ENCODE peak calls at places on chromosomes 4 and X, in ten cellular contexts. V is astrocyte; N is left ventricle myocardium inferior; R is upper lobe of right lung; T is heart right ventricle; I is tibial artery; J is fibroblast of the aortic adventitia; A is NB4; O is CD8-positive, alpha-beta T cell; G is SK-N-SH. W is an unnamed sample.

GRCh38 chr4:165325732-165326512 is 1.5 kb upstream of the MSMO1 start:
- DNase-seq in V (peak), N (no peak), R (no peak), T (no peak), I (no peak), J (peak), A (peak), O (no peak), G (no peak), W (no peak)

GRCh38 chrX:39409246-39409917 is 608.1 kb downstream of the MID1IP1 start:
- DNase-seq in V (peak), N (no peak), R (no peak), T (no peak), I (no peak), J (no peak), A (no peak), O (no peak), G (no peak), W (peak)

GRCh38 chr4:92231511-92231910 is 72.3 kb upstream of the GRID2 start:
- DNase-seq in V (no peak), N (no peak), R (no peak), T (no peak), I (no peak), J (no peak), A (no peak), O (no peak), G (no peak), W (no peak)

GRCh38 chrX:14497184-14497666 is 32.1 kb upstream of the GLRA2 start:
- DNase-seq in V (no peak), N (no peak), R (no peak), T (no peak), I (peak), J (no peak), A (peak), O (no peak), G (no peak), W (no peak)

GRCh38 chr4:173835863-173836262 is 305.8 kb upstream of the HAND2 start:
- DNase-seq in V (peak), N (peak), R (no peak), T (no peak), I (no peak), J (peak), A (no peak), O (no peak), G (peak), W (no peak)

GRCh38 chr4:93203708-93204107 is 624.8 kb upstream of the ATOH1 start:
- DNase-seq in V (no peak), N (no peak), R (no peak), T (no peak), I (no peak), J (no peak), A (peak), O (no peak), G (no peak), W (peak)

GRCh38 chr4:122765702-122766352 is 33.3 kb downstream of the BBS12 start:
- DNase-seq in V (peak), N (no peak), R (no peak), T (no peak), I (peak), J (peak), A (no peak), O (no peak), G (no peak), W (no peak)

GRCh38 chr4:650951-651883 is 22.9 kb downstream of the ATP5ME start:
- DNase-seq in V (no peak), N (no peak), R (no peak), T (no peak), I (no peak), J (no peak), A (no peak), O (no peak), G (no peak), W (no peak)

GRCh38 chr4:138909605-138910004 is 106.0 kb upstream of the NOCT start:
- DNase-seq in V (no peak), N (no peak), R (no peak), T (no peak), I (no peak), J (no peak), A (no peak), O (no peak), G (no peak), W (no peak)

GRCh38 chrX:2500681-2501151 is at the start of the genes DHRSX and ZBED1:
- DNase-seq in V (no peak), N (peak), R (peak), T (peak), I (no peak), J (no peak), A (peak), O (no peak), G (peak), W (peak)

GRCh38 chr4:16667464-16667863 is 231.0 kb downstream of the LDB2 start:
- DNase-seq in V (peak), N (no peak), R (no peak), T (no peak), I (no peak), J (peak), A (no peak), O (no peak), G (no peak), W (no peak)

GRCh38 chrX:69095260-69095659 is 70.0 kb downstream of the PJA1 start:
- DNase-seq in V (no peak), N (no peak), R (no peak), T (no peak), I (no peak), J (no peak), A (no peak), O (no peak), G (no peak), W (peak)

GRCh38 chr4:102390438-102390837 is 45.2 kb upstream of the SLC39A8 start:
- DNase-seq in V (peak), N (no peak), R (no peak), T (no peak), I (no peak), J (peak), A (peak), O (no peak), G (no peak), W (no peak)

GRCh38 chr4:58166496-58166895 is 1056.3 kb upstream of the IGFBP7 start:
- DNase-seq in V (no peak), N (peak), R (no peak), T (no peak), I (no peak), J (no peak), A (no peak), O (no peak), G (no peak), W (no peak)

GRCh38 chr4:6471303-6472007 is 959 bp downstream of the PPP2R2C start:
- DNase-seq in V (no peak), N (no peak), R (no peak), T (no peak), I (no peak), J (no peak), A (no peak), O (no peak), G (peak), W (no peak)

GRCh38 chr4:61160484-61160883 is 39.6 kb upstream of the ADGRL3 start:
- DNase-seq in V (no peak), N (no peak), R (no peak), T (no peak), I (no peak), J (no peak), A (no peak), O (no peak), G (no peak), W (no peak)

GRCh38 chr4:7647932-7648812 is 213.4 kb upstream of the PSAPL1 start:
- DNase-seq in V (peak), N (no peak), R (peak), T (no peak), I (peak), J (no peak), A (peak), O (no peak), G (no peak), W (no peak)

GRCh38 chr4:138053601-138054322 is 188.4 kb downstream of the SLC7A11 start:
- DNase-seq in V (peak), N (no peak), R (no peak), T (no peak), I (no peak), J (peak), A (no peak), O (no peak), G (peak), W (no peak)

GRCh38 chr4:132818091-132818490 is 331.0 kb upstream of the PCDH10 start:
- DNase-seq in V (no peak), N (no peak), R (no peak), T (no peak), I (no peak), J (no peak), A (peak), O (no peak), G (peak), W (no peak)

GRCh38 chrX:131727778-131728177 is 183.9 kb downstream of the OR13H1 start:
- DNase-seq in V (no peak), N (no peak), R (no peak), T (no peak), I (no peak), J (no peak), A (no peak), O (no peak), G (no peak), W (no peak)
- H3K4me3 ChIP-seq in V (no peak), N (no peak), R (no peak), T (no peak), I (no peak), J (no peak), A (no peak), O (no peak), G (no peak), W (no peak)

GRCh38 chr4:75004755-75005668 is 72.1 kb downstream of the PARM1 start:
- DNase-seq in V (no peak), N (peak), R (no peak), T (no peak), I (no peak), J (no peak), A (no peak), O (no peak), G (no peak), W (peak)
- H3K4me3 ChIP-seq in V (no peak), N (no peak), R (no peak), T (no peak), I (no peak), J (no peak), A (no peak), O (no peak), G (no peak), W (no peak)

GRCh38 chrX:131907488-131908314 is 115.4 kb upstream of the STK26 start:
- DNase-seq in V (no peak), N (no peak), R (no peak), T (no peak), I (no peak), J (no peak), A (no peak), O (no peak), G (no peak), W (peak)
- H3K4me3 ChIP-seq in V (no peak), N (no peak), R (no peak), T (no peak), I (no peak), J (no peak), A (no peak), O (no peak), G (no peak), W (no peak)

GRCh38 chr4:150584198-150584593 is 2.2 kb downstream of the MAB21L2 start:
- DNase-seq in V (no peak), N (no peak), R (no peak), T (no peak), I (no peak), J (no peak), A (no peak), O (no peak), G (no peak), W (no peak)

GRCh38 chr4:150582881-150583286 is 933 bp downstream of the MAB21L2 start:
- DNase-seq in V (peak), N (no peak), R (no peak), T (peak), I (no peak), J (no peak), A (no peak), O (no peak), G (peak), W (no peak)

GRCh38 chr4:150582101-150582565 is at the start of gene MAB21L2:
- DNase-seq in V (peak), N (no peak), R (no peak), T (no peak), I (no peak), J (no peak), A (no peak), O (no peak), G (peak), W (no peak)

GRCh38 chr4:150581611-150582010 is 340 bp upstream of the MAB21L2 start:
- DNase-seq in V (peak), N (no peak), R (no peak), T (no peak), I (no peak), J (peak), A (no peak), O (no peak), G (peak), W (no peak)

DNA sequence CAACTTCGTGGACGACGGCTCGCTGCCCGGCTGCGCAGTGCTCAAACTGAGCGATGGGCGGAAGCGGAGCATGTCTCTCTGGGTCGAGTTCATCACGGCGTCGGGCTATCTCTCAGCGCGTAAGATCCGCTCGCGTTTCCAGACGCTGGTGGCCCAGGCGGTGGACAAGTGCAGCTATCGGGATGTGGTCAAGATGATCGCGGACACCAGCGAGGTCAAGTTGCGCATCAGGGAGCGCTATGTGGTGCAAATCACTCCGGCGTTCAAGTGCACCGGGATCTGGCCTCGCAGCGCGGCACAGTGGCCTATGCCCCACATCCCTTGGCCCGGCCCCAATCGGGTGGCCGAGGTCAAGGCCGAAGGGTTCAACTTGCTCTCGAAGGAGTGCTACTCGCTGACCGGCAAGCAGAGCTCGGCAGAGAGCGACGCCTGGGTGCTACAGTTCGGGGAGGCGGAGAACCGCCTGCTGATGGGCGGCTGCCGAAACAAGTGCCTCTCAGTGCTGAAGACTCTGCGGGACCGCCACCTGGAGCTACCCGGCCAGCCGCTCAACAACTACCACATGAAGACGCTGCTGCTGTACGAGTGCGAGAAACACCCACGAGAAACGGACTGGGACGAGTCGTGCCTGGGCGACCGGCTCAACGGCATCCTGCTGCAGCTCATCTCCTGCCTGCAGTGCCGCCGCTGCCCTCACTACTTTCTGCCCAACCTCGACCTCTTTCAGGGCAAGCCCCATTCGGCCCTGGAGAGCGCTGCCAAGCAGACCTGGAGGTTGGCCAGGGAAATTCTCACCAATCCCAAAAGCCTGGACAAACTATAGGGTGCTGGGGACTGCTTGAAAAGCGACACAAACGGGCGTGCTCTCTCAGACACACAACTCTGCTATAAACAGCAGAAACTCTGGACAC is 1.6 kb downstream of the MAB21L2 start:
- DNase-seq in V (peak), N (peak), R (no peak), T (peak), I (no peak), J (no peak), A (no peak), O (no peak), G (peak), W (no peak)
- H3K4me3 ChIP-seq in V (peak), N (peak), R (peak), T (peak), I (peak), J (peak), A (no peak), O (no peak), G (peak), W (no peak)

W was measured in SJCRH30.